ENCODE peak calls at places on chromosomes 7 and 10, in seven cellular contexts. One of them, this sample, is unnamed.

GRCh38 chr10:77513783-77514331 is 123.8 kb downstream of the KCNMA1 start:
- DNase-seq in GF-D8: no peak
- DNase-seq in ovary: peak; percentile 44
- DNase-seq in dorsolateral prefrontal cortex: peak; percentile 81
- DNase-seq in B cell: no peak
- DNase-seq in kidney glomerular epithelial cell: peak; percentile 89
- DNase-seq in substantia nigra: no peak
- DNase-seq in this sample: no peak

GRCh38 chr10:67306588-67307205 is 380.9 kb downstream of the LRRTM3 start:
- DNase-seq in GF-D8: no peak
- DNase-seq in ovary: no peak
- DNase-seq in dorsolateral prefrontal cortex: no peak
- DNase-seq in B cell: no peak
- DNase-seq in kidney glomerular epithelial cell: peak; percentile 36
- DNase-seq in substantia nigra: no peak
- DNase-seq in this sample: no peak

GRCh38 chr7:73316521-73316920 is 7.9 kb upstream of the NSUN5 start:
- DNase-seq in GF-D8: no peak
- DNase-seq in ovary: no peak
- DNase-seq in dorsolateral prefrontal cortex: no peak
- DNase-seq in B cell: no peak
- DNase-seq in kidney glomerular epithelial cell: no peak
- DNase-seq in substantia nigra: no peak
- DNase-seq in this sample: no peak

GRCh38 chr10:48505394-48506112 is 99.3 kb downstream of the ARHGAP22 start:
- DNase-seq in GF-D8: peak; percentile 61
- DNase-seq in ovary: peak; percentile 18
- DNase-seq in dorsolateral prefrontal cortex: no peak
- DNase-seq in B cell: no peak
- DNase-seq in kidney glomerular epithelial cell: no peak
- DNase-seq in substantia nigra: no peak
- DNase-seq in this sample: no peak

GRCh38 chr7:55084307-55084706 is 65.5 kb downstream of the EGFR start:
- DNase-seq in GF-D8: no peak
- DNase-seq in ovary: no peak
- DNase-seq in dorsolateral prefrontal cortex: no peak
- DNase-seq in B cell: no peak
- DNase-seq in kidney glomerular epithelial cell: no peak
- DNase-seq in substantia nigra: no peak
- DNase-seq in this sample: no peak

GRCh38 chr10:34526186-34526585 is 288.9 kb downstream of the PARD3 start:
- DNase-seq in GF-D8: no peak
- DNase-seq in ovary: no peak
- DNase-seq in dorsolateral prefrontal cortex: no peak
- DNase-seq in B cell: no peak
- DNase-seq in kidney glomerular epithelial cell: peak; percentile 16
- DNase-seq in substantia nigra: no peak
- DNase-seq in this sample: no peak

GRCh38 chr7:142645777-142646176 is 103.5 kb upstream of the PRSS1 start:
- DNase-seq in GF-D8: no peak
- DNase-seq in ovary: no peak
- DNase-seq in dorsolateral prefrontal cortex: no peak
- DNase-seq in B cell: no peak
- DNase-seq in kidney glomerular epithelial cell: no peak
- DNase-seq in substantia nigra: no peak
- DNase-seq in this sample: no peak

GRCh38 chr10:93716771-93717170 is 14.4 kb upstream of the FRA10AC1 start:
- DNase-seq in GF-D8: no peak
- DNase-seq in ovary: no peak
- DNase-seq in dorsolateral prefrontal cortex: no peak
- DNase-seq in B cell: no peak
- DNase-seq in kidney glomerular epithelial cell: no peak
- DNase-seq in substantia nigra: no peak
- DNase-seq in this sample: no peak

GRCh38 chr10:11433657-11434056 is 177.8 kb downstream of the USP6NL start:
- DNase-seq in GF-D8: no peak
- DNase-seq in ovary: no peak
- DNase-seq in dorsolateral prefrontal cortex: no peak
- DNase-seq in B cell: no peak
- DNase-seq in kidney glomerular epithelial cell: no peak
- DNase-seq in substantia nigra: no peak
- DNase-seq in this sample: no peak

GRCh38 chr7:75878769-75879596 is at the start of gene RHBDD2:
- DNase-seq in GF-D8: peak; percentile 81
- DNase-seq in ovary: peak; percentile 98
- DNase-seq in dorsolateral prefrontal cortex: peak; percentile 95
- DNase-seq in B cell: peak; percentile 95
- DNase-seq in kidney glomerular epithelial cell: peak; percentile 82
- DNase-seq in substantia nigra: peak; percentile 97
- DNase-seq in this sample: peak; percentile 95

GRCh38 chr7:77746164-77746823 is 50.0 kb downstream of the RSBN1L start:
- DNase-seq in GF-D8: no peak
- DNase-seq in ovary: no peak
- DNase-seq in dorsolateral prefrontal cortex: no peak
- DNase-seq in B cell: no peak
- DNase-seq in kidney glomerular epithelial cell: no peak
- DNase-seq in substantia nigra: no peak
- DNase-seq in this sample: no peak

GRCh38 chr10:51685768-51686167 is 13.6 kb downstream of the CSTF2T start:
- DNase-seq in GF-D8: no peak
- DNase-seq in ovary: no peak
- DNase-seq in dorsolateral prefrontal cortex: no peak
- DNase-seq in B cell: no peak
- DNase-seq in kidney glomerular epithelial cell: no peak
- DNase-seq in substantia nigra: no peak
- DNase-seq in this sample: no peak

GRCh38 chr7:1321411-1322239 is 89.0 kb downstream of the UNCX start:
- DNase-seq in GF-D8: no peak
- DNase-seq in ovary: no peak
- DNase-seq in dorsolateral prefrontal cortex: no peak
- DNase-seq in B cell: peak; percentile 24
- DNase-seq in kidney glomerular epithelial cell: no peak
- DNase-seq in substantia nigra: no peak
- DNase-seq in this sample: no peak

GRCh38 chr10:79149662-79150443 is 81.1 kb downstream of the ZMIZ1 start:
- DNase-seq in GF-D8: peak; percentile 26
- DNase-seq in ovary: peak; percentile 80
- DNase-seq in dorsolateral prefrontal cortex: no peak
- DNase-seq in B cell: no peak
- DNase-seq in kidney glomerular epithelial cell: peak; percentile 86
- DNase-seq in substantia nigra: no peak
- DNase-seq in this sample: no peak

GRCh38 chr10:117486606-117487005 is 55.9 kb upstream of the EMX2 start:
- DNase-seq in GF-D8: no peak
- DNase-seq in ovary: no peak
- DNase-seq in dorsolateral prefrontal cortex: no peak
- DNase-seq in B cell: no peak
- DNase-seq in kidney glomerular epithelial cell: no peak
- DNase-seq in substantia nigra: no peak
- DNase-seq in this sample: no peak

GRCh38 chr10:70578371-70578947 is 24.1 kb downstream of the PRF1 start:
- DNase-seq in GF-D8: peak; percentile 8
- DNase-seq in ovary: no peak
- DNase-seq in dorsolateral prefrontal cortex: no peak
- DNase-seq in B cell: peak; percentile 47
- DNase-seq in kidney glomerular epithelial cell: peak; percentile 95
- DNase-seq in substantia nigra: no peak
- DNase-seq in this sample: no peak

GRCh38 chr10:119250641-119251314 is 43.4 kb downstream of the GRK5 start:
- DNase-seq in GF-D8: no peak
- DNase-seq in ovary: no peak
- DNase-seq in dorsolateral prefrontal cortex: no peak
- DNase-seq in B cell: peak; percentile 31
- DNase-seq in kidney glomerular epithelial cell: peak; percentile 48
- DNase-seq in substantia nigra: no peak
- DNase-seq in this sample: no peak

GRCh38 chr7:75889223-75889825 is 10.5 kb downstream of the RHBDD2 start:
- DNase-seq in GF-D8: no peak
- DNase-seq in ovary: no peak
- DNase-seq in dorsolateral prefrontal cortex: no peak
- DNase-seq in B cell: no peak
- DNase-seq in kidney glomerular epithelial cell: no peak
- DNase-seq in substantia nigra: no peak
- DNase-seq in this sample: no peak

GRCh38 chr10:110872145-110872983 is 636 bp downstream of the PDCD4 start:
- DNase-seq in GF-D8: peak; percentile 83
- DNase-seq in ovary: peak; percentile 83
- DNase-seq in dorsolateral prefrontal cortex: peak; percentile 61
- DNase-seq in B cell: peak; percentile 80
- DNase-seq in kidney glomerular epithelial cell: peak; percentile 38
- DNase-seq in substantia nigra: peak; percentile 73
- DNase-seq in this sample: no peak

GRCh38 chr10:91614254-91614624 is 18.6 kb downstream of the PPP1R3C start:
- DNase-seq in GF-D8: no peak
- DNase-seq in ovary: no peak
- DNase-seq in dorsolateral prefrontal cortex: no peak
- DNase-seq in B cell: no peak
- DNase-seq in kidney glomerular epithelial cell: no peak
- DNase-seq in substantia nigra: no peak
- DNase-seq in this sample: no peak

GRCh38 chr7:40003586-40003985 is 53.5 kb downstream of the CDK13 start:
- DNase-seq in GF-D8: no peak
- DNase-seq in ovary: no peak
- DNase-seq in dorsolateral prefrontal cortex: no peak
- DNase-seq in B cell: no peak
- DNase-seq in kidney glomerular epithelial cell: no peak
- DNase-seq in substantia nigra: no peak
- DNase-seq in this sample: no peak

GRCh38 chr10:50152792-50153272 is 85.1 kb downstream of the WASHC2A start:
- DNase-seq in GF-D8: no peak
- DNase-seq in ovary: no peak
- DNase-seq in dorsolateral prefrontal cortex: no peak
- DNase-seq in B cell: no peak
- DNase-seq in kidney glomerular epithelial cell: no peak
- DNase-seq in substantia nigra: no peak
- DNase-seq in this sample: no peak

GRCh38 chr7:101099969-101100781 is 14.9 kb downstream of the TRIM56 start:
- DNase-seq in GF-D8: peak; percentile 44
- DNase-seq in ovary: peak; percentile 98
- DNase-seq in dorsolateral prefrontal cortex: peak; percentile 92
- DNase-seq in B cell: no peak
- DNase-seq in kidney glomerular epithelial cell: peak; percentile 96
- DNase-seq in substantia nigra: peak; percentile 82
- DNase-seq in this sample: peak; percentile 77

GRCh38 chr10:62188021-62188616 is 80.5 kb downstream of the RTKN2 start:
- DNase-seq in GF-D8: no peak
- DNase-seq in ovary: no peak
- DNase-seq in dorsolateral prefrontal cortex: no peak
- DNase-seq in B cell: no peak
- DNase-seq in kidney glomerular epithelial cell: no peak
- DNase-seq in substantia nigra: no peak
- DNase-seq in this sample: no peak

GRCh38 chr7:37220664-37221063 is 228.0 kb downstream of the ELMO1 start:
- DNase-seq in GF-D8: no peak
- DNase-seq in ovary: no peak
- DNase-seq in dorsolateral prefrontal cortex: no peak
- DNase-seq in B cell: no peak
- DNase-seq in kidney glomerular epithelial cell: no peak
- DNase-seq in substantia nigra: no peak
- DNase-seq in this sample: no peak

GRCh38 chr7:25894002-25894901 is 257.7 kb upstream of the NFE2L3 start:
- DNase-seq in GF-D8: peak; percentile 44
- DNase-seq in ovary: no peak
- DNase-seq in dorsolateral prefrontal cortex: no peak
- DNase-seq in B cell: peak; percentile 43
- DNase-seq in kidney glomerular epithelial cell: peak; percentile 25
- DNase-seq in substantia nigra: no peak
- DNase-seq in this sample: no peak

GRCh38 chr7:28919510-28919909 is 38.6 kb downstream of the TRIL start:
- DNase-seq in GF-D8: no peak
- DNase-seq in ovary: no peak
- DNase-seq in dorsolateral prefrontal cortex: peak; percentile 21
- DNase-seq in B cell: no peak
- DNase-seq in kidney glomerular epithelial cell: no peak
- DNase-seq in substantia nigra: no peak
- DNase-seq in this sample: no peak

GRCh38 chr7:149440222-149440621 is 20.6 kb downstream of the ZNF777 start:
- DNase-seq in GF-D8: no peak
- DNase-seq in ovary: no peak
- DNase-seq in dorsolateral prefrontal cortex: no peak
- DNase-seq in B cell: no peak
- DNase-seq in kidney glomerular epithelial cell: no peak
- DNase-seq in substantia nigra: no peak
- DNase-seq in this sample: no peak

GRCh38 chr7:94374231-94374630 is 20.5 kb upstream of the COL1A2 start:
- DNase-seq in GF-D8: no peak
- DNase-seq in ovary: peak; percentile 90
- DNase-seq in dorsolateral prefrontal cortex: no peak
- DNase-seq in B cell: no peak
- DNase-seq in kidney glomerular epithelial cell: peak; percentile 70
- DNase-seq in substantia nigra: no peak
- DNase-seq in this sample: no peak

GRCh38 chr10:100774876-100775275 is 29.5 kb downstream of the PAX2 start:
- DNase-seq in GF-D8: no peak
- DNase-seq in ovary: no peak
- DNase-seq in dorsolateral prefrontal cortex: no peak
- DNase-seq in B cell: no peak
- DNase-seq in kidney glomerular epithelial cell: no peak
- DNase-seq in substantia nigra: no peak
- DNase-seq in this sample: no peak

This sample was measured in anterior cingulate cortex.